ENCODE peak calls at places on chromosomes 4 and X, in five cellular contexts. E is right atrium auricular region, Z is mesothelial cell of epicardium, Y is fibroblast of mammary gland, L is cardiac muscle cell. H is an unnamed sample.

GRCh38 chrX:6053126-6053625 is 175.5 kb downstream of the NLGN4X start:
- DNase-seq in E (no peak), Z (no peak), Y (no peak), L (no peak), H (no peak)

GRCh38 chr4:174314770-174315169 is 31.1 kb downstream of the CEP44 start:
- DNase-seq in E (no peak), Z (no peak), Y (peak; percentile 79), L (no peak), H (no peak)

GRCh38 chr4:73868206-73869129 is 725 bp upstream of the CXCL1 start:
- DNase-seq in E (no peak), Z (no peak), Y (no peak), L (no peak), H (no peak)

GRCh38 chrX:108022491-108023089 is 22.3 kb upstream of the VSIG1 start:
- DNase-seq in E (no peak), Z (no peak), Y (peak; percentile 8), L (no peak), H (no peak)

GRCh38 chrX:120813982-120814381 is 61.7 kb downstream of the CT47B1 start:
- DNase-seq in E (no peak), Z (no peak), Y (no peak), L (no peak), H (no peak)

GRCh38 chr4:2049381-2049780 is 9.7 kb upstream of the NAT8L start:
- DNase-seq in E (no peak), Z (no peak), Y (no peak), L (no peak), H (no peak)

GRCh38 chrX:152893631-152894610 is 3.9 kb upstream of the ZNF185 start:
- DNase-seq in E (no peak), Z (no peak), Y (no peak), L (no peak), H (no peak)

GRCh38 chr4:72302981-72303704 is 265.9 kb downstream of the ADAMTS3 start:
- DNase-seq in E (no peak), Z (no peak), Y (peak; percentile 47), L (peak; percentile 70), H (no peak)

GRCh38 chrX:25049347-25049746 is 33.6 kb upstream of the ARX start:
- DNase-seq in E (no peak), Z (no peak), Y (peak; percentile 12), L (no peak), H (no peak)

GRCh38 chr4:40180356-40180755 is 16.5 kb upstream of the RHOH start:
- DNase-seq in E (no peak), Z (no peak), Y (peak; percentile 97), L (no peak), H (no peak)

GRCh38 chrX:88135735-88136134 is 611.3 kb upstream of the CPXCR1 start:
- DNase-seq in E (no peak), Z (no peak), Y (peak; percentile 1), L (peak; percentile 10), H (no peak)

GRCh38 chr4:128635939-128636551 is 173.5 kb upstream of the JADE1 start:
- DNase-seq in E (no peak), Z (no peak), Y (no peak), L (peak; percentile 5), H (peak; percentile 9)

GRCh38 chrX:13293700-13294099 is 26.2 kb downstream of the ATXN3L start:
- DNase-seq in E (no peak), Z (no peak), Y (no peak), L (no peak), H (peak; percentile 43)

GRCh38 chr4:87853108-87853507 is 20.3 kb downstream of the MEPE start:
- DNase-seq in E (no peak), Z (no peak), Y (peak; percentile 58), L (peak; percentile 41), H (no peak)

GRCh38 chr4:118344801-118345200 is 8.0 kb downstream of the PRSS12 start:
- DNase-seq in E (no peak), Z (no peak), Y (no peak), L (no peak), H (peak; percentile 20)

GRCh38 chr4:70858454-70858853 is 18.8 kb upstream of the GRSF1 start:
- DNase-seq in E (no peak), Z (no peak), Y (no peak), L (no peak), H (no peak)

GRCh38 chrX:49988128-49988527 is 65.7 kb downstream of the CLCN5 start:
- DNase-seq in E (no peak), Z (no peak), Y (no peak), L (no peak), H (no peak)

GRCh38 chr4:72569719-72570235 is 756 bp upstream of the ADAMTS3 start:
- DNase-seq in E (no peak), Z (no peak), Y (no peak), L (no peak), H (no peak)